ENCODE peak calls at places on chromosomes 7 and 10, in five cellular contexts. H is endothelial cell, E is Calu3, N is OCI-LY7, P is mammary epithelial cell. X is an unnamed sample.

GRCh38 chr7:143013897-143014296 is 13.0 kb downstream of the OR9A2 start:
- DNase-seq in E (no peak), P (peak), N (no peak), H (no peak), X (no peak)

GRCh38 chr7:150367677-150368097 is 935 bp upstream of the REPIN1 start:
- DNase-seq in E (no peak), H (no peak), P (peak), N (no peak), X (no peak)

GRCh38 chr10:99906470-99906869 is 103.3 kb downstream of the DNMBP start:
- DNase-seq in P (peak), E (peak), N (no peak), H (no peak), X (no peak)

GRCh38 chr7:141444956-141445355 is 106.3 kb upstream of the AGK start:
- DNase-seq in N (no peak), H (no peak), P (no peak), E (no peak), X (no peak)

GRCh38 chr7:158268851-158269535 is 318.6 kb downstream of the PTPRN2 start:
- DNase-seq in P (no peak), E (no peak), N (no peak), H (no peak), X (no peak)

GRCh38 chr7:2824678-2825461 is 19.2 kb downstream of the GNA12 start:
- DNase-seq in H (peak), N (peak), P (no peak), E (no peak), X (no peak)

GRCh38 chr10:97842658-97843295 is 6.9 kb upstream of the GOLGA7B start:
- DNase-seq in E (no peak), H (no peak), P (no peak), N (no peak), X (no peak)

GRCh38 chr10:9437131-9437530 is 1382.6 kb downstream of the GATA3 start:
- DNase-seq in N (no peak), P (no peak), E (no peak), H (no peak), X (no peak)

GRCh38 chr7:95758187-95758586 is 14.2 kb upstream of the DYNC1I1 start:
- DNase-seq in H (no peak), P (no peak), N (no peak), E (no peak), X (peak)

GRCh38 chr7:10312942-10313341 is 660.7 kb upstream of the PHF14 start:
- DNase-seq in H (no peak), P (no peak), N (no peak), E (no peak), X (no peak)

GRCh38 chr10:74164641-74165529 is 13.9 kb downstream of the ADK start:
- DNase-seq in P (no peak), N (no peak), H (no peak), E (no peak), X (no peak)

GRCh38 chr10:84854439-84854838 is 526.0 kb downstream of the CCSER2 start:
- DNase-seq in P (no peak), N (no peak), H (no peak), E (no peak), X (no peak)

GRCh38 chr7:127995866-127996215 is 35.4 kb downstream of the LRRC4 start:
- DNase-seq in P (no peak), H (no peak), E (no peak), N (no peak), X (peak)

GRCh38 chr7:99308461-99309074 is 17.1 kb upstream of the ARPC1A start:
- DNase-seq in P (peak), N (no peak), E (no peak), H (no peak), X (no peak)

GRCh38 chr10:65818990-65819389 is 1106.8 kb upstream of the LRRTM3 start:
- DNase-seq in P (no peak), N (no peak), H (no peak), E (no peak), X (no peak)

GRCh38 chr7:88694207-88694606 is 65.3 kb upstream of the ZNF804B start:
- DNase-seq in N (no peak), E (no peak), P (no peak), H (no peak), X (no peak)

GRCh38 chr7:26409636-26410035 is 118.0 kb downstream of the SNX10 start:
- DNase-seq in E (no peak), N (no peak), H (no peak), P (no peak), X (no peak)

DNA sequence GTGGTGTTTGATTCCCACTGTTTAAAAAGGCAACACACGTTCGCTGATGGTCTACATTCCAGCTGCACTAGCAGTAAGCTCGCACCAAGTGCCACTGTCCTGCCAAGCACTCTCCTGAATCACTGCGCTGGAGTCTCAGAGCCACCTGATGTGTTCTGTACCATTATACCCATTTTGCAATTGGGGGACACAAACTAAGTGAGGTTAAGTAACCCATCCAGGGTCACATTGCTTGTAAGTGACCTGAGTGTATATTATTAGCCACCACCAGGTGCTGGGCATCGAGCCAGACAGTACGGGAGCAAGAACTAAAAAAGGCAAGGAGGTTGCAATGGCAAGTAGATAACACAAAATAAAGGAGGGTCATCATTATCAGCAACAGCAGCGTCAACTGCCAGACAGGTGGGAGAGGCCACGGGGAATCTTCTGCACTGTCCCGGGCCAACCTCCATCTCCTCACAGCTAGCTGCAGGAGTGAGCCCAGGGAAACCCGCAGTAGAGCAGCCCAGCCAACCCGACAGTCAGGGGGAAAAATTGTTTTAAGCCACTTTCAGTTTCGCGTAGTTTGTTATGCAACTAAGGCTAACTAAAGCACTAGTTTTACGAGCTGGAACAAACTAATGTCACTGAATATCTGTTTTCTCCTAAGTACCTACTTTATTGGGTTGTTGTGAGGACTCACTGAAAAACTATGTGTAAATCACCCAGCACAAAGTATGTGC is 712 bp upstream of the CPVL start:
- DNase-seq in E (peak), N (no peak), H (no peak), P (no peak), X (peak)
- TF ChIP-seq CTCF in E (no peak), N (no peak), H (no peak), P (no peak), X (peak)

GRCh38 chr7:22357311-22358175 is 589 bp upstream of the RAPGEF5 start:
- DNase-seq in N (no peak), P (peak), H (peak), E (peak), X (peak)
- TF ChIP-seq CTCF in N (no peak), P (no peak), H (no peak), E (no peak), X (no peak)

DNA sequence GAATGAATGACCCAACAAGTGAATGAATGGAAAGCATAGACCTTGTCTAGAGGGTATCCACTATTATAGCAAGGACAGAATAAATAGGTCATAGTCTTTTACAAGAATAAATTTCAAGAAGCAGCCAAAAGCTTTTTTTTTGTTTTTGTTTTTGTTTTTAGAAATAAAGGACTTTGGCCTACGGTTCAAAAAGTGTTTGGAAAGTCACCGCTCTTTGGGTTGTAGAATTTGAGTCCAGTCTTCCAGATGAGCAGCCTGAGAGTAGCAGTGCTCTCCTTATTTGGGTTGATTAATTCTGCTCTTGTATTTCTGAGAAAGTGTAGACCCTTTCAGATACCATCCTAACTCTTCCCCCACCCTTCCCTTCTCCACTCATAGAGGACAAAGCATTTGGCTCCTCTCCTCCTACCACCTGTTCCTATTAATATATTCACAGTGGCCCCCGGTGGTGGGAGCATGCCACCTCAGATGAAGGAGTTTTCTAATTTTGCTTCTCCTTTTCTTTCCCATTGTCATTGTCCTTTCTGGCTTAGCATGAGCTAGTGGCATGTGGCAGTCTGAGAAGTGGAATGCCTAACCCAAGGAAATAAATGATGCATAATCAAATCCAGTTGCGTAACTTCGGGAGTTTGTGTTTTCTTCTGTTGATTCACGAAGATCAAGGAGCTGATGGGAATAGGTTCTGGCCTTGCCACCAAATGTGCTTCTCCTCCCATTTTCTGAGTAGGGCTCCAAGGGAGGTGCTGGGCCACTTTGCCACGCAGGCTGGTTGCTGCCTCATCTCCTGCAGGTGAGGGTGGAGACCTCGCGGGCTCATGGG is 114.7 kb downstream of the CHN2 start:
- DNase-seq in H (no peak), P (no peak), N (no peak), E (peak), X (no peak)
- TF ChIP-seq CTCF in H (peak), P (peak), N (no peak), E (peak), X (no peak)

DNA sequence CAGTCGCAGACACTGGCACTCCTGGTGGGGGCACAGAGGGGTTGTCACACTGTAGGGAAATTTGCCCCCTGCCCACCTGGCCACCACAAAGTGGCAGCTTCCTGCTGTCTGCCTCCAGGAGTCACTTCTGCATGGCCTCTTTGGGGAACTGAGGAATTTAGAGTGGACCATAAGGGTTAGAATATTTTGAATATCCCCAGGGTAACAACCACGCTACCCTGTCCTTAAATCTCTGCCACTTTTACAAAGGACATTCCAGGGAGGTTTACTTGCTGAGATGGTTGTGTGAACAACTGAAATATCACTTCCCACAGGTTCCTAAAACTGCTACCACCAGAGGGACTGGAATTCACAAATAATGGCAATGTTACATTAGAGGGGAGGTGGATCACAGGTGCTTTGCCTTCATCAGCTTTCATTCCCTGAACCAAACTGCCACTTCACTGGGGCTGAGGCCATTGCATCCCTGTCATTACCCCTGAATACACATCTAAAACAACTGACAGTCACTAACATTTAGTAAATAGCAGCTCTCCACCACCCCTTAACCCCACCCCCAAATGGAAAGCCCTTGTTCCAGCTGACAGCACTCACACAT is 88.1 kb upstream of the IFRD1 start:
- DNase-seq in P (no peak), H (no peak), N (no peak), E (no peak), X (no peak)
- TF ChIP-seq CTCF in P (no peak), H (no peak), N (no peak), E (no peak), X (no peak)

GRCh38 chr10:53063805-53064204 is 291.2 kb upstream of the MBL2 start:
- DNase-seq in N (no peak), H (no peak), P (no peak), E (no peak), X (no peak)

GRCh38 chr10:53069013-53069412 is 296.4 kb upstream of the MBL2 start:
- DNase-seq in P (no peak), E (no peak), H (no peak), N (no peak), X (no peak)

DNA sequence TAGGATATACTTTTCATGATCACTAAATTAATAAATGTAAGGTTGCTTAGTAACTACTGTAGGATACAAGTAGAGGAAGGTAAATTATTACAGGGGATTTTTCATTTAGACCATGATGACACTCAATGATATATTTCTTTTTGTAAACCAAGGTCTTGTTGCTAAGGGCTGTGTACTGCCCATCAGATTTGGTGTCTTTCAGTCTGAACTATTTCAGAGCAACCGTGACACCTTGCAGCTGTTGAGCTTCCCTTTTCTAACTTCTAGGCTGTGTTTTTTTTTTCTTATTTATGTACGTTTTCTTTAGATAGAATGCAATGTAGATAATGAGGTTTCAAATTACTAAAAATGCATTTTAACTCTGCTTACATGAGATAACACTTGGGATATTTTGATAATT is 292.0 kb upstream of the MBL2 start:
- DNase-seq in P (no peak), N (peak), H (no peak), E (no peak), X (no peak)
- TF ChIP-seq CTCF in P (no peak), N (no peak), H (no peak), E (no peak), X (no peak)

GRCh38 chr7:94423116-94423515 is 28.4 kb downstream of the COL1A2 start:
- DNase-seq in H (no peak), P (no peak), N (no peak), E (no peak), X (no peak)

GRCh38 chr7:94423865-94424264 is 29.2 kb downstream of the COL1A2 start:
- DNase-seq in P (peak), N (no peak), E (no peak), H (no peak), X (no peak)

GRCh38 chr7:94420321-94420720 is 25.6 kb downstream of the COL1A2 start:
- DNase-seq in E (no peak), N (no peak), P (no peak), H (no peak), X (no peak)

GRCh38 chr7:94421711-94422110 is 27.0 kb downstream of the COL1A2 start:
- DNase-seq in E (no peak), H (no peak), N (no peak), P (no peak), X (no peak)

GRCh38 chr7:94422136-94422535 is 27.4 kb downstream of the COL1A2 start:
- DNase-seq in N (no peak), P (no peak), H (no peak), E (no peak), X (no peak)
- TF ChIP-seq CTCF in N (no peak), P (no peak), H (no peak), E (no peak), X (no peak)

X was measured in nephron progenitor cell.